ENCODE peak calls at places on chromosomes 13 and 19, in four cellular contexts. One of them, this sample, is unnamed.

GRCh38 chr19:30743702-30744101 is 371.5 kb downstream of the ZNF536 start:
- DNase-seq in HepG2: no peak
- DNase-seq in K562: no peak
- DNase-seq in H1: no peak
- DNase-seq in this sample: no peak

GRCh38 chr19:48833977-48834376 is 2.3 kb downstream of the HSD17B14 start:
- DNase-seq in HepG2: no peak
- DNase-seq in H1: no peak
- DNase-seq in K562: no peak
- DNase-seq in this sample: no peak

GRCh38 chr13:110089815-110090214 is 217.1 kb downstream of the COL4A1 start:
- DNase-seq in H1: no peak
- DNase-seq in HepG2: no peak
- DNase-seq in K562: no peak
- DNase-seq in this sample: no peak

GRCh38 chr19:32831611-32832010 is 38.0 kb downstream of the SLC7A9 start:
- DNase-seq in K562: no peak
- DNase-seq in HepG2: no peak
- DNase-seq in H1: no peak
- DNase-seq in this sample: no peak

GRCh38 chr13:110382229-110382628 is 75.1 kb downstream of the COL4A2 start:
- DNase-seq in K562: no peak
- DNase-seq in HepG2: no peak
- DNase-seq in H1: no peak
- DNase-seq in this sample: no peak

GRCh38 chr13:114107686-114108081 is 24.7 kb downstream of the RASA3 start:
- DNase-seq in K562: no peak
- DNase-seq in HepG2: no peak
- DNase-seq in H1: no peak
- DNase-seq in this sample: no peak

GRCh38 chr13:50994651-50995050 is 85.1 kb downstream of the RNASEH2B start:
- DNase-seq in K562: no peak
- DNase-seq in H1: no peak
- DNase-seq in HepG2: no peak
- DNase-seq in this sample: no peak

GRCh38 chr13:44306401-44307192 is 67.0 kb upstream of the SERP2 start:
- DNase-seq in H1: no peak
- DNase-seq in HepG2: no peak
- DNase-seq in K562: no peak
- DNase-seq in this sample: peak

GRCh38 chr19:34733266-34733825 is 697 bp upstream of the ZNF181 start:
- DNase-seq in K562: peak
- DNase-seq in H1: peak
- DNase-seq in HepG2: peak
- DNase-seq in this sample: no peak

GRCh38 chr19:3289971-3290569 is 65.6 kb downstream of the CELF5 start:
- DNase-seq in K562: no peak
- DNase-seq in H1: no peak
- DNase-seq in HepG2: no peak
- DNase-seq in this sample: no peak

GRCh38 chr13:98657506-98658085 is 80.7 kb upstream of the STK24 start:
- DNase-seq in HepG2: no peak
- DNase-seq in K562: no peak
- DNase-seq in H1: no peak
- DNase-seq in this sample: no peak

GRCh38 chr19:19034204-19034624 is 811 bp downstream of the ARMC6 start:
- DNase-seq in H1: peak
- DNase-seq in HepG2: peak
- DNase-seq in K562: peak
- DNase-seq in this sample: peak

GRCh38 chr13:80706164-80706471 is 365.2 kb upstream of the SPRY2 start:
- DNase-seq in HepG2: no peak
- DNase-seq in H1: no peak
- DNase-seq in K562: no peak
- DNase-seq in this sample: no peak

GRCh38 chr13:113216165-113217056 is 7.0 kb downstream of the CUL4A start:
- DNase-seq in H1: no peak
- DNase-seq in HepG2: peak
- DNase-seq in K562: peak
- DNase-seq in this sample: peak

GRCh38 chr19:11404588-11405258 is 14.4 kb downstream of the RGL3 start:
- DNase-seq in H1: no peak
- DNase-seq in K562: no peak
- DNase-seq in HepG2: no peak
- DNase-seq in this sample: no peak

GRCh38 chr13:99058527-99059495 is 80.9 kb upstream of the DOCK9 start:
- DNase-seq in K562: peak
- DNase-seq in HepG2: no peak
- DNase-seq in H1: no peak
- DNase-seq in this sample: no peak

GRCh38 chr19:988081-988480 is 3.9 kb downstream of the WDR18 start:
- DNase-seq in H1: no peak
- DNase-seq in HepG2: no peak
- DNase-seq in K562: no peak
- DNase-seq in this sample: no peak

GRCh38 chr19:46660008-46660517 is 919 bp downstream of the DACT3 start:
- DNase-seq in H1: no peak
- DNase-seq in K562: peak
- DNase-seq in HepG2: no peak
- DNase-seq in this sample: no peak

GRCh38 chr13:73057284-73058025 is 1.4 kb upstream of the KLF5 start:
- DNase-seq in HepG2: no peak
- DNase-seq in H1: no peak
- DNase-seq in K562: no peak
- DNase-seq in this sample: no peak

GRCh38 chr13:98775844-98776598 is 23.5 kb upstream of the SLC15A1 start:
- DNase-seq in HepG2: peak
- DNase-seq in H1: no peak
- DNase-seq in K562: peak
- DNase-seq in this sample: peak

GRCh38 chr13:32910530-32910929 is 105.7 kb upstream of the KL start:
- DNase-seq in HepG2: no peak
- DNase-seq in H1: no peak
- DNase-seq in K562: no peak
- DNase-seq in this sample: no peak

DNA sequence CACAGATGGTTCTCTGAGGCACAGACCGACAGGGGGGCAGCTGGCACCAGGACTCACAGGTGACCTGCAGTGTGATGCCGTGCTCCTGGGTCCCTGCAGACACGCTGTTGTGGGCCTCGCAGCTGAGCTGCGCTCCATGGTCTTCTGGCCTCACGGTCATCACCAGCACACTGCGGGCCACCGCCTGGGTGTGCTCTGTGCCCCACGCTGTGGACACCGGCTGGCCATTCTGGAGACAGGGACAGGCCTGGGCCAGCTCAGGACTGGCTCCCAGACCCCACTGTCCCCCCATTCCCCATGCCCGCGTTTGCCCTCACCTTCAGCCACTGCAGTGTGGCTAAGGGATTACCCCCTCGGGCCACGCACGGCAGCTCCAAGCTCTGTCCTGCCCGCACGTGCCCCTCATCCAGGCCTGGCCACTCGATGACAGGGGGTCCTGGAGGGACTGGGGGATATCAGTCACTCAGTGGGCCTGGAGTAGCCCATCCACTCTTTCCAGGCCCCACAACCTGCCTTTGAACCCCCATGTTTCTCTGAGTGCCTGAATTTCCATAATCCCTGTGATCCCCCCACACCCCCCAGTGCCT is 3.3 kb downstream of the NPHS1 start:
- DNase-seq in K562: no peak
- DNase-seq in HepG2: no peak
- DNase-seq in H1: no peak
- DNase-seq in this sample: no peak
- TF ChIP-seq JUND in K562: no peak
- TF ChIP-seq JUND in HepG2: no peak
- TF ChIP-seq JUND in H1: no peak
- TF ChIP-seq JUND in this sample: no peak

DNA sequence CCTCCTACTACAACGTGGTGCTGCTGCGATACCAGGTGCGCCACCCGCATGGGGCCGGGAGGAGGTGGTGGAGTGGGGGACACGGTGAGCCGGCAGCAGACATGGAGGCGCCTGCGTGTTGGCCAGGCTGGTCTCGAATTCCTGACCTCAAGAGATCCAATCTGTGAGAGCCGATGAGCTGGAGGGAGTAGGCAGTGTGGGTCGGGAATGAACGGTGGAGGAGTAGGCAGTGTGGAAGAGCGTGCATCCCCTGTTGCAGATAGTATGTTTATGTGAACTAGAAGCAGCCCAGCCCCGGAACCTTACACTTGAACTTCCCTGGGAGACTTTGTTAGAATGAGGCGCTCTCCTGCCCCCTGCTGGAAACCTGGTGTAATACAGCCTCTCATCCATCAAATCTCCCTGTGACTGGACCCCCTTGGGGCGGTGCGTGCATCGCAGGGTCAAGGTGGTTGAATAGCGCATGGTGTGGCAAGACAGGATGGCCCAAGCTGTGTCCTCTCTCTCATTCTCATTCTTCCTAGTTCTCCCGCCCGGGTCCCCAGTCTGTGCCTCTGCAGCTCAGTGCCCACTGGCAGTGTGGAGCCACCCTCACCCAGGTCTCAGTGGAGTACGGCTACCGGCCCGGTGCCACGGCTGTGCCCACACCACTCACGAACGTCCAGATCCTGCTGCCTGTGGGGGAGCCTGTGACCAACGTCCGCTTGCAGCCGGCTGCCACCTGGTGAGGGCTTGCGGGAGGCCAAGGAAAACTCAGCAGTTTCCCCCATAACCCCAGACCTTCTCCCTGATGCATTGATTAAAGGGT is 10.5 kb upstream of the B3GNT3 start:
- DNase-seq in HepG2: peak
- DNase-seq in K562: peak
- DNase-seq in H1: no peak
- DNase-seq in this sample: no peak
- TF ChIP-seq FOSL1 in HepG2: no peak
- TF ChIP-seq FOSL1 in K562: no peak
- TF ChIP-seq FOSL1 in H1: no peak
- TF ChIP-seq FOSL1 in this sample: no peak

GRCh38 chr19:5080030-5080644 is 111.2 kb downstream of the KDM4B start:
- DNase-seq in HepG2: no peak
- DNase-seq in H1: no peak
- DNase-seq in K562: no peak
- DNase-seq in this sample: no peak
- TF ChIP-seq JUND in HepG2: no peak
- TF ChIP-seq JUND in H1: no peak
- TF ChIP-seq JUND in K562: no peak
- TF ChIP-seq JUND in this sample: no peak

GRCh38 chr19:17685451-17686026 is 2.6 kb downstream of the UNC13A start:
- DNase-seq in HepG2: no peak
- DNase-seq in K562: no peak
- DNase-seq in H1: no peak
- DNase-seq in this sample: no peak

GRCh38 chr19:17687857-17688784 is at the start of gene UNC13A:
- DNase-seq in H1: no peak
- DNase-seq in HepG2: no peak
- DNase-seq in K562: peak
- DNase-seq in this sample: no peak

GRCh38 chr19:17686027-17686511 is 2.1 kb downstream of the UNC13A start:
- DNase-seq in HepG2: no peak
- DNase-seq in H1: no peak
- DNase-seq in K562: peak
- DNase-seq in this sample: no peak

GRCh38 chr19:17687141-17687856 is 855 bp downstream of the UNC13A start:
- DNase-seq in K562: peak
- DNase-seq in HepG2: no peak
- DNase-seq in H1: no peak
- DNase-seq in this sample: no peak

GRCh38 chr19:17686592-17687042 is 1.5 kb downstream of the UNC13A start:
- DNase-seq in K562: peak
- DNase-seq in H1: no peak
- DNase-seq in HepG2: no peak
- DNase-seq in this sample: peak
- TF ChIP-seq FOSL1 in K562: no peak
- TF ChIP-seq FOSL1 in H1: no peak
- TF ChIP-seq FOSL1 in HepG2: no peak
- TF ChIP-seq FOSL1 in this sample: no peak

DNA sequence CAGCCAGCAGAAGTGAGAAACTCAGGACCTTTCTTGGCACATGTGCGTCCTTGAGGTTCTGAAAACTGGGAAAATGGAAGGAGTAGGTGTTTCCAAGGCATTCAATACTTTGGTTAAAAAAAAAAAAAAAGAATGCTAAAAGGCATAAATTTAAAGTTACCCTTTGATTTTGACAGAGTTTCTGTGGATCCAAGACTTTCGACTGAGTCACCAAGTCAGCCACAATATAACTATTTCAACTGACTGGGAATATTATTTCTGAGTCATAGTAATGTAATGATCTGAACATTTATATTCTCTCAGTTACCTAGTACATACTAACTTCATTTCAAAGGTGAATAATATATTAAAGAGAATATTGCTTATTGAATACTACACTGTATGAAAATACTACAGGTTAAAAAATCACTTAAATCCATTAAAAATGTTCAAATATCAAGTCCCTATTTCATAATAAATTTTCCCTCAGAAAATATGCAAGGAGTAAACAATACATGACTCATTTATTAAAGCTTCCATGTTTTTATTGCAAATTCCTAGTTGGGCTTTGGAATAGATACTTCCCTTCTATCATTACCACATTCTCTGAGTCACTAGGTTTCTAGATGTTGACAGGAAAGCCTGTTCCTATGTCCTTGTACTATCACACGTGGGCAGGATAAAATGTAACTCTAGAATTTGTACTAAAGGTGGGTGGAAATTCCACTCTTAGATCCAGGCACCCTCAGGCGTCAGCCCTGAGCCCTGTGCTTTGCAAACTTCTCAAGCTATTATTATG is 2.3 kb upstream of the ITGBL1 start:
- DNase-seq in HepG2: no peak
- DNase-seq in H1: no peak
- DNase-seq in K562: no peak
- DNase-seq in this sample: peak
- TF ChIP-seq JUND in HepG2: no peak
- TF ChIP-seq JUND in H1: no peak
- TF ChIP-seq JUND in K562: no peak
- TF ChIP-seq JUND in this sample: peak

GRCh38 chr19:7980168-7980567 is 25.3 kb downstream of the ELAVL1 start:
- DNase-seq in HepG2: no peak
- DNase-seq in K562: no peak
- DNase-seq in H1: no peak
- DNase-seq in this sample: no peak
- TF ChIP-seq FOSL1 in HepG2: no peak
- TF ChIP-seq FOSL1 in K562: no peak
- TF ChIP-seq FOSL1 in H1: no peak
- TF ChIP-seq FOSL1 in this sample: no peak

GRCh38 chr13:20945952-20946383 is 43.4 kb upstream of the XPO4 start:
- DNase-seq in HepG2: no peak
- DNase-seq in K562: no peak
- DNase-seq in H1: peak
- DNase-seq in this sample: no peak
- TF ChIP-seq JUND in HepG2: no peak
- TF ChIP-seq JUND in K562: no peak
- TF ChIP-seq JUND in H1: no peak
- TF ChIP-seq JUND in this sample: no peak